ENCODE peak calls at places on chromosomes 1 and 21, in ten cellular contexts. Y, U, K, Z, J, D, B, H, A and L are unnamed samples.

GRCh38 chr1:3355089-3355488 is 99.4 kb upstream of the ARHGEF16 start:
- DNase-seq in J (no peak), K (no peak), B (no peak), Y (no peak), A (no peak), U (no peak), H (no peak), Z (no peak), D (no peak), L (no peak)

GRCh38 chr1:8554956-8555534 is 237.1 kb downstream of the SLC45A1 start:
- DNase-seq in B (no peak), Z (no peak), K (peak; percentile 41), H (peak; percentile 36), J (no peak), A (no peak), D (no peak), Y (no peak), U (no peak), L (peak; percentile 44)

GRCh38 chr1:30172757-30173156 is 550.6 kb downstream of the MATN1 start:
- DNase-seq in H (no peak), D (no peak), J (no peak), B (no peak), A (peak; percentile 27), Z (no peak), U (no peak), Y (no peak), K (no peak), L (no peak)

GRCh38 chr1:52913537-52913936 is 8.0 kb downstream of the ECHDC2 start:
- DNase-seq in Z (no peak), D (no peak), J (no peak), K (no peak), U (no peak), H (no peak), A (peak; percentile 70), Y (no peak), B (peak; percentile 80), L (no peak)

GRCh38 chr1:226645279-226645976 is 93.7 kb downstream of the ITPKB start:
- DNase-seq in Y (peak; percentile 55), A (no peak), K (no peak), D (no peak), Z (no peak), U (no peak), H (no peak), B (no peak), J (no peak), L (no peak)

GRCh38 chr1:1432951-1433803 is 2.3 kb upstream of the VWA1 start:
- DNase-seq in Z (peak; percentile 92), K (no peak), A (peak; percentile 86), Y (peak; percentile 80), B (peak; percentile 71), U (no peak), D (peak; percentile 94), J (no peak), H (no peak), L (no peak)

GRCh38 chr21:36756527-36756926 is 57.6 kb downstream of the SIM2 start:
- DNase-seq in Z (no peak), Y (no peak), H (peak; percentile 26), D (no peak), U (no peak), A (no peak), K (peak; percentile 23), J (no peak), B (no peak), L (peak; percentile 45)

GRCh38 chr1:41935226-41935625 is 16.5 kb upstream of the HIVEP3 start:
- DNase-seq in A (no peak), Y (no peak), U (no peak), D (no peak), Z (no peak), J (no peak), H (peak; percentile 73), K (no peak), B (no peak), L (peak; percentile 68)

GRCh38 chr1:54397090-54397591 is 9.1 kb downstream of the SSBP3 start:
- DNase-seq in J (no peak), D (no peak), A (no peak), U (no peak), Y (no peak), K (no peak), B (no peak), H (no peak), Z (peak; percentile 48), L (no peak)

GRCh38 chr1:86468501-86468977 is at the start of gene CLCA1:
- DNase-seq in Y (no peak), H (no peak), Z (no peak), A (no peak), U (no peak), B (no peak), D (no peak), J (no peak), K (no peak), L (no peak)

GRCh38 chr1:78247079-78247478 is 201.3 kb downstream of the GIPC2 start:
- DNase-seq in A (no peak), D (no peak), U (no peak), Z (no peak), J (no peak), K (no peak), B (no peak), H (no peak), Y (no peak), L (no peak)

GRCh38 chr1:1440941-1441888 is 5.7 kb downstream of the VWA1 start:
- DNase-seq in B (peak; percentile 75), Z (peak; percentile 69), K (no peak), H (peak; percentile 68), Y (peak; percentile 85), A (peak; percentile 76), U (no peak), J (peak; percentile 13), D (no peak), L (no peak)

GRCh38 chr1:217281332-217281731 is 349.6 kb downstream of the GPATCH2 start:
- DNase-seq in B (no peak), D (no peak), K (no peak), U (no peak), H (no peak), Y (no peak), J (no peak), A (no peak), Z (no peak), L (no peak)
- H3K27ac ChIP-seq in B (no peak overlapping the region), D (no peak overlapping the region), K (no peak overlapping the region), U (no peak overlapping the region), H (no peak overlapping the region), Y (no peak overlapping the region), J (no peak overlapping the region), A (no peak overlapping the region), Z (no peak overlapping the region), L (no peak overlapping the region)

GRCh38 chr1:19744886-19745285 is 54.8 kb downstream of the TMCO4 start:
- DNase-seq in H (no peak), Y (no peak), K (no peak), A (no peak), D (no peak), B (no peak), J (no peak), U (no peak), Z (no peak), L (no peak)

GRCh38 chr1:19747741-19748140 is 52.0 kb downstream of the TMCO4 start:
- DNase-seq in J (no peak), Y (no peak), D (no peak), K (no peak), U (no peak), A (no peak), B (no peak), H (no peak), Z (no peak), L (no peak)

GRCh38 chr1:19743180-19743579 is 56.5 kb downstream of the TMCO4 start:
- DNase-seq in U (no peak), H (no peak), Y (no peak), J (no peak), B (no peak), Z (no peak), D (no peak), K (no peak), A (no peak), L (no peak)

GRCh38 chr1:19744335-19744743 is 55.4 kb downstream of the TMCO4 start:
- DNase-seq in B (no peak), Y (no peak), A (no peak), D (no peak), Z (no peak), K (no peak), U (no peak), J (no peak), H (peak; percentile 27), L (no peak)

GRCh38 chr1:19743793-19744192 is 55.9 kb downstream of the TMCO4 start:
- DNase-seq in D (no peak), U (no peak), B (no peak), A (no peak), Y (no peak), Z (no peak), H (no peak), K (no peak), J (no peak), L (no peak)
- H3K27ac ChIP-seq in D (no peak overlapping the region), U (no peak overlapping the region), B (no peak overlapping the region), A (no peak overlapping the region), Y (no peak overlapping the region), Z (no peak overlapping the region), H (no peak overlapping the region), K (no peak overlapping the region), J (no peak overlapping the region), L (no peak overlapping the region)

DNA sequence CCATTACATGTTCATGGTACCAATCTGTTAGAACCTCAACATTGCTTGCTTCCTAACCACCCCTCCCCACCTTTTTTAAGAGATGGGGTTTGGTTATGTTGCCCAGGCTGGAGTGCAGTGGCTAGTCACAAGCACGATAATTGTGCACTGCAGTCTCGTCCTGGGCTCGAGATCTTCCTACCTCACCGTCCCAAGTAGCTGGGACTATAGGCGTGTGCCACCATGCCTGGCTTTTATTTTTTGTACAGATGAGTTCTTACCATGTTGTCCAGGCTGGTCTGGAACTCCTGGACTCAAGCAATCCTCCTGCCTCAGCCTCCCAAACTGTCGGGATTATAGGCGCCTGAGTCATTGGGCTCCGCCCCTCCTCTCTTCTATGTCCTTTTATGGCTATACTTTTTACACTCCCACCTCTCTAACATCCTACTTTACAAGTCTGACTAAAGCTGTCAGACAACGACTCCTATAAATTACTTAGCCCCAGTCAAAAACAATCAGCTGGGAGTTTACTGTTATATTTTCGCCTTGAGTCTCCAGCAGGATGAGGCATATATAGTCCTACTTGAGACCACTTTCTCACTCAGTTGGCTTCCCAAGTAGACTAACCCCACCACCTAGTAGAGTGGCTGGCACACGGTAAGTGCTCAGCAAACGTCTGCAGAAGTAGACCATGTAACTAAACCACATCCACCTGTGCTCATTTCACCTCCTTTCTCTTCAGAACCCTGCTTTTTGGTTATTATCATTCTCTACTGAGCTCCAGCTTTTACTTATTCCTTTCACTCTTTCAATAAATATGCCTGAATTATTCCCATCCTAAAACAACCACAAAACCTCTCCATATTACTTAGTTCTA is 13.8 kb downstream of the ENSA start:
- DNase-seq in D (no peak), J (no peak), U (no peak), A (no peak), K (no peak), H (no peak), Z (no peak), B (no peak), Y (no peak), L (no peak)
- H3K27ac ChIP-seq in D (peak overlapping the region; percentile 51), J (peak overlapping the region; percentile 25), U (no peak overlapping the region), A (no peak overlapping the region), K (no peak overlapping the region), H (no peak overlapping the region), Z (no peak overlapping the region), B (peak overlapping the region; percentile 74), Y (no peak overlapping the region), L (no peak overlapping the region)

DNA sequence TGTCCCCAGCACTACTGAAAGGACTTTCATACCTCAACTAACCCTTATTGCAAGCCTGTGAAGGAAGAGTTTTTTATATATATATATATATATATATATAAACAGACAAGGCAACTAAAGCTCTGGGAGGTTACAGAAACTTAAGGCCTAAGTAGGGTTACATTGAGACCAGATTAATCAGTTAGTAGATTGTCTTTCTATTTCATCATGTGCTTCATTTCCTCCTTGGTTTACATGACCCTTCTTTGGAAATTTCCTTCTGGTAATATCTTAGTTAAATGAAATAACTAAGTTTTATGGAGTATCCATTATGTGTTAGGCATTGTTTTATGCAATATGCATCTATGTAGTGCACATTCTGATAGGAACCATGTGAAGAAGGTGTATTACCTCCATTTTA is 112.6 kb downstream of the FGGY start:
- DNase-seq in K (no peak), A (no peak), Y (no peak), Z (no peak), U (no peak), J (no peak), D (no peak), H (peak; percentile 13), B (no peak), L (no peak)
- H3K27ac ChIP-seq in K (no peak overlapping the region), A (no peak overlapping the region), Y (peak overlapping the region; percentile 94), Z (peak overlapping the region; percentile 62), U (no peak overlapping the region), J (no peak overlapping the region), D (no peak overlapping the region), H (no peak overlapping the region), B (no peak overlapping the region), L (no peak overlapping the region)